ENCODE peak calls at places on chromosomes 5 and 9, in six cellular contexts. One of them, this sample, is unnamed.

GRCh38 chr9:126894052-126894603 is 20.5 kb upstream of the RALGPS1 start:
- DNase-seq in esophagus muscularis mucosa: no peak
- DNase-seq in H1: no peak
- DNase-seq in stomach: no peak
- DNase-seq in K562: no peak
- DNase-seq in transverse colon: no peak
- DNase-seq in this sample: no peak

GRCh38 chr9:16426716-16427115 is 443.8 kb downstream of the BNC2 start:
- DNase-seq in K562: no peak
- DNase-seq in H1: no peak
- DNase-seq in esophagus muscularis mucosa: no peak
- DNase-seq in transverse colon: no peak
- DNase-seq in stomach: no peak
- DNase-seq in this sample: no peak

GRCh38 chr9:104412238-104412637 is 91.8 kb upstream of the OR13F1 start:
- DNase-seq in H1: no peak
- DNase-seq in stomach: no peak
- DNase-seq in K562: no peak
- DNase-seq in transverse colon: no peak
- DNase-seq in esophagus muscularis mucosa: no peak
- DNase-seq in this sample: no peak

GRCh38 chr5:37774912-37775483 is 64.8 kb downstream of the GDNF start:
- DNase-seq in stomach: no peak
- DNase-seq in transverse colon: no peak
- DNase-seq in K562: peak; percentile 33
- DNase-seq in H1: no peak
- DNase-seq in esophagus muscularis mucosa: no peak
- DNase-seq in this sample: no peak

GRCh38 chr9:98370300-98370975 is 115.0 kb upstream of the TBC1D2 start:
- DNase-seq in stomach: no peak
- DNase-seq in transverse colon: no peak
- DNase-seq in esophagus muscularis mucosa: peak; percentile 42
- DNase-seq in H1: no peak
- DNase-seq in K562: no peak
- DNase-seq in this sample: no peak

GRCh38 chr9:71692337-71692736 is 76.0 kb downstream of the CEMIP2 start:
- DNase-seq in transverse colon: no peak
- DNase-seq in esophagus muscularis mucosa: no peak
- DNase-seq in stomach: no peak
- DNase-seq in H1: no peak
- DNase-seq in K562: no peak
- DNase-seq in this sample: no peak

GRCh38 chr5:10856071-10856470 is 95.0 kb upstream of the DAP start:
- DNase-seq in esophagus muscularis mucosa: peak; percentile 80
- DNase-seq in K562: no peak
- DNase-seq in transverse colon: no peak
- DNase-seq in stomach: no peak
- DNase-seq in H1: no peak
- DNase-seq in this sample: no peak

GRCh38 chr5:177593511-177593910 is 1.5 kb downstream of the TMED9 start:
- DNase-seq in H1: no peak
- DNase-seq in K562: no peak
- DNase-seq in transverse colon: no peak
- DNase-seq in esophagus muscularis mucosa: no peak
- DNase-seq in stomach: no peak
- DNase-seq in this sample: peak; percentile 5

GRCh38 chr9:119349548-119349947 is 19.7 kb downstream of the BRINP1 start:
- DNase-seq in H1: no peak
- DNase-seq in stomach: no peak
- DNase-seq in esophagus muscularis mucosa: no peak
- DNase-seq in K562: no peak
- DNase-seq in transverse colon: no peak
- DNase-seq in this sample: no peak

GRCh38 chr5:14481299-14481799 is 100.2 kb upstream of the OTULINL start:
- DNase-seq in transverse colon: no peak
- DNase-seq in stomach: no peak
- DNase-seq in K562: no peak
- DNase-seq in H1: no peak
- DNase-seq in esophagus muscularis mucosa: no peak
- DNase-seq in this sample: no peak

GRCh38 chr5:103469288-103470065 is 93.1 kb downstream of the NUDT12 start:
- DNase-seq in stomach: no peak
- DNase-seq in transverse colon: peak; percentile 9
- DNase-seq in H1: no peak
- DNase-seq in K562: no peak
- DNase-seq in esophagus muscularis mucosa: no peak
- DNase-seq in this sample: no peak

GRCh38 chr5:68884893-68885292 is 208.9 kb upstream of the SLC30A5 start:
- DNase-seq in transverse colon: no peak
- DNase-seq in H1: no peak
- DNase-seq in K562: no peak
- DNase-seq in esophagus muscularis mucosa: no peak
- DNase-seq in stomach: no peak
- DNase-seq in this sample: no peak

GRCh38 chr5:115776989-115777388 is 39.5 kb downstream of the CDO1 start:
- DNase-seq in H1: no peak
- DNase-seq in stomach: no peak
- DNase-seq in esophagus muscularis mucosa: no peak
- DNase-seq in K562: no peak
- DNase-seq in transverse colon: no peak
- DNase-seq in this sample: no peak

GRCh38 chr5:138569759-138570158 is 5.4 kb downstream of the HSPA9 start:
- DNase-seq in K562: no peak
- DNase-seq in esophagus muscularis mucosa: no peak
- DNase-seq in transverse colon: no peak
- DNase-seq in stomach: no peak
- DNase-seq in H1: no peak
- DNase-seq in this sample: no peak

GRCh38 chr5:72246954-72247442 is 73.0 kb downstream of the MRPS27 start:
- DNase-seq in esophagus muscularis mucosa: no peak
- DNase-seq in transverse colon: no peak
- DNase-seq in stomach: no peak
- DNase-seq in H1: no peak
- DNase-seq in K562: no peak
- DNase-seq in this sample: no peak

GRCh38 chr5:180590543-180591248 is 603 bp downstream of the SCGB3A1 start:
- DNase-seq in stomach: no peak
- DNase-seq in esophagus muscularis mucosa: no peak
- DNase-seq in K562: no peak
- DNase-seq in transverse colon: no peak
- DNase-seq in H1: no peak
- DNase-seq in this sample: peak; percentile 44

GRCh38 chr5:66072031-66072430 is 72.1 kb upstream of the SREK1 start:
- DNase-seq in esophagus muscularis mucosa: no peak
- DNase-seq in stomach: no peak
- DNase-seq in transverse colon: no peak
- DNase-seq in H1: no peak
- DNase-seq in K562: no peak
- DNase-seq in this sample: no peak

GRCh38 chr9:108612510-108612909 is 243.3 kb downstream of the ACTL7B start:
- DNase-seq in stomach: no peak
- DNase-seq in H1: no peak
- DNase-seq in transverse colon: no peak
- DNase-seq in esophagus muscularis mucosa: no peak
- DNase-seq in K562: no peak
- DNase-seq in this sample: no peak

GRCh38 chr9:70574222-70574837 is 159.9 kb upstream of the KLF9 start:
- DNase-seq in stomach: no peak
- DNase-seq in esophagus muscularis mucosa: peak; percentile 93
- DNase-seq in K562: no peak
- DNase-seq in H1: no peak
- DNase-seq in transverse colon: no peak
- DNase-seq in this sample: peak; percentile 70

GRCh38 chr9:36276254-36276653 is 18.0 kb upstream of the GNE start:
- DNase-seq in stomach: no peak
- DNase-seq in H1: no peak
- DNase-seq in K562: no peak
- DNase-seq in esophagus muscularis mucosa: no peak
- DNase-seq in transverse colon: no peak
- DNase-seq in this sample: no peak
- H3K27ac ChIP-seq in stomach: no peak overlapping the region
- H3K27ac ChIP-seq in H1: no peak overlapping the region
- H3K27ac ChIP-seq in K562: no peak overlapping the region
- H3K27ac ChIP-seq in esophagus muscularis mucosa: no peak overlapping the region
- H3K27ac ChIP-seq in transverse colon: peak overlapping the region; percentile 77
- H3K27ac ChIP-seq in this sample: no peak overlapping the region

GRCh38 chr9:121277518-121278275 is 9.7 kb downstream of the GSN start:
- DNase-seq in K562: no peak
- DNase-seq in stomach: no peak
- DNase-seq in H1: no peak
- DNase-seq in esophagus muscularis mucosa: no peak
- DNase-seq in transverse colon: no peak
- DNase-seq in this sample: no peak
- H3K4me1 ChIP-seq in K562: peaks cover 32% of the 10 kb centered on the region
- H3K4me1 ChIP-seq in stomach: peaks cover 100% of the 10 kb centered on the region
- H3K4me1 ChIP-seq in H1: peaks cover 5% of the 10 kb centered on the region
- H3K4me1 ChIP-seq in esophagus muscularis mucosa: peaks cover 87% of the 10 kb centered on the region
- H3K4me1 ChIP-seq in transverse colon: peaks cover 77% of the 10 kb centered on the region
- H3K4me1 ChIP-seq in this sample: peaks cover 100% of the 10 kb centered on the region

GRCh38 chr9:137649553-137649952 is 30.7 kb downstream of the EHMT1 start:
- DNase-seq in H1: no peak
- DNase-seq in transverse colon: no peak
- DNase-seq in esophagus muscularis mucosa: no peak
- DNase-seq in K562: no peak
- DNase-seq in stomach: no peak
- DNase-seq in this sample: no peak
- TF ChIP-seq POLR2AphosphoS5 in H1: no peak
- TF ChIP-seq POLR2AphosphoS5 in transverse colon: no peak
- TF ChIP-seq POLR2AphosphoS5 in esophagus muscularis mucosa: no peak
- TF ChIP-seq POLR2AphosphoS5 in K562: no peak
- TF ChIP-seq POLR2AphosphoS5 in stomach: no peak
- TF ChIP-seq POLR2AphosphoS5 in this sample: no peak

DNA sequence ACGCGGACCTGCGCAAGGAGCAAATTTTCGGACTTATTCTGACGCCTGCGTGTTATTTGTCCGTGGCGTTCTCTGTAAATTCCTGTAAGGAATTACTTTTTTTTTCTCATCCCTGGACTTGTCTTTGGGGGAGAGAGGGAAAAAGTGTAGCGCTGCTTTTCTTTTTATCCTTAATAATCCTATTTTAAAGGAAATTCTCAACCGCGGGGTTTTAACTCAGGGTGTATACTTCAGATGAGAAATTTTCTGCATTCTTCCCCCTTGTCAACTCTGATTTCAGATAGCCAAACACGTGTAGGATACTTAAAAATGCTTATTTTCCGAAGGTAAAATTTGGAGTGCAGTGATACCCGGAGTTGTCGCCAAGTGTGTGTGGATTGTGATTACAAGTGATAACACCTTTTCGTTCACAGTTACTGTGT is 853 bp downstream of the DCP2 start:
- DNase-seq in transverse colon: no peak
- DNase-seq in H1: no peak
- DNase-seq in esophagus muscularis mucosa: no peak
- DNase-seq in stomach: no peak
- DNase-seq in K562: peak; percentile 24
- DNase-seq in this sample: no peak
- H3K27ac ChIP-seq in transverse colon: peak overlapping the region; percentile 92
- H3K27ac ChIP-seq in H1: peak overlapping the region; percentile 86
- H3K27ac ChIP-seq in esophagus muscularis mucosa: peak overlapping the region; percentile 93
- H3K27ac ChIP-seq in stomach: peak overlapping the region; percentile 81
- H3K27ac ChIP-seq in K562: peak overlapping the region; percentile 86
- H3K27ac ChIP-seq in this sample: peak overlapping the region; percentile 91

GRCh38 chr9:33300546-33300945 is 10.2 kb downstream of the NFX1 start:
- DNase-seq in H1: no peak
- DNase-seq in esophagus muscularis mucosa: no peak
- DNase-seq in transverse colon: no peak
- DNase-seq in stomach: no peak
- DNase-seq in K562: no peak
- DNase-seq in this sample: no peak
- H3K4me1 ChIP-seq in H1: no peaks in the 10 kb centered on the region
- H3K4me1 ChIP-seq in esophagus muscularis mucosa: peaks cover 43% of the 10 kb centered on the region
- H3K4me1 ChIP-seq in transverse colon: peaks cover 33% of the 10 kb centered on the region
- H3K4me1 ChIP-seq in stomach: peaks cover 57% of the 10 kb centered on the region
- H3K4me1 ChIP-seq in K562: peaks cover 5% of the 10 kb centered on the region
- H3K4me1 ChIP-seq in this sample: peaks cover 36% of the 10 kb centered on the region

GRCh38 chr9:14245901-14246525 is 67.9 kb downstream of the NFIB start:
- DNase-seq in K562: no peak
- DNase-seq in H1: no peak
- DNase-seq in transverse colon: no peak
- DNase-seq in esophagus muscularis mucosa: no peak
- DNase-seq in stomach: no peak
- DNase-seq in this sample: no peak
- TF ChIP-seq POLR2AphosphoS5 in K562: no peak
- TF ChIP-seq POLR2AphosphoS5 in H1: no peak
- TF ChIP-seq POLR2AphosphoS5 in transverse colon: no peak
- TF ChIP-seq POLR2AphosphoS5 in esophagus muscularis mucosa: no peak
- TF ChIP-seq POLR2AphosphoS5 in stomach: no peak
- TF ChIP-seq POLR2AphosphoS5 in this sample: no peak

GRCh38 chr5:16737173-16737572 is 120.4 kb upstream of the RETREG1 start:
- DNase-seq in stomach: no peak
- DNase-seq in esophagus muscularis mucosa: no peak
- DNase-seq in transverse colon: no peak
- DNase-seq in H1: no peak
- DNase-seq in K562: no peak
- DNase-seq in this sample: no peak

GRCh38 chr5:16735092-16735970 is 118.5 kb upstream of the RETREG1 start:
- DNase-seq in esophagus muscularis mucosa: no peak
- DNase-seq in K562: no peak
- DNase-seq in stomach: no peak
- DNase-seq in H1: no peak
- DNase-seq in transverse colon: no peak
- DNase-seq in this sample: no peak

GRCh38 chr5:16733597-16733996 is 116.8 kb upstream of the RETREG1 start:
- DNase-seq in K562: no peak
- DNase-seq in esophagus muscularis mucosa: no peak
- DNase-seq in transverse colon: no peak
- DNase-seq in H1: no peak
- DNase-seq in stomach: no peak
- DNase-seq in this sample: no peak

GRCh38 chr5:16737620-16738364 is 121.0 kb upstream of the RETREG1 start:
- DNase-seq in K562: no peak
- DNase-seq in stomach: no peak
- DNase-seq in transverse colon: peak; percentile 52
- DNase-seq in H1: peak; percentile 64
- DNase-seq in esophagus muscularis mucosa: no peak
- DNase-seq in this sample: no peak

DNA sequence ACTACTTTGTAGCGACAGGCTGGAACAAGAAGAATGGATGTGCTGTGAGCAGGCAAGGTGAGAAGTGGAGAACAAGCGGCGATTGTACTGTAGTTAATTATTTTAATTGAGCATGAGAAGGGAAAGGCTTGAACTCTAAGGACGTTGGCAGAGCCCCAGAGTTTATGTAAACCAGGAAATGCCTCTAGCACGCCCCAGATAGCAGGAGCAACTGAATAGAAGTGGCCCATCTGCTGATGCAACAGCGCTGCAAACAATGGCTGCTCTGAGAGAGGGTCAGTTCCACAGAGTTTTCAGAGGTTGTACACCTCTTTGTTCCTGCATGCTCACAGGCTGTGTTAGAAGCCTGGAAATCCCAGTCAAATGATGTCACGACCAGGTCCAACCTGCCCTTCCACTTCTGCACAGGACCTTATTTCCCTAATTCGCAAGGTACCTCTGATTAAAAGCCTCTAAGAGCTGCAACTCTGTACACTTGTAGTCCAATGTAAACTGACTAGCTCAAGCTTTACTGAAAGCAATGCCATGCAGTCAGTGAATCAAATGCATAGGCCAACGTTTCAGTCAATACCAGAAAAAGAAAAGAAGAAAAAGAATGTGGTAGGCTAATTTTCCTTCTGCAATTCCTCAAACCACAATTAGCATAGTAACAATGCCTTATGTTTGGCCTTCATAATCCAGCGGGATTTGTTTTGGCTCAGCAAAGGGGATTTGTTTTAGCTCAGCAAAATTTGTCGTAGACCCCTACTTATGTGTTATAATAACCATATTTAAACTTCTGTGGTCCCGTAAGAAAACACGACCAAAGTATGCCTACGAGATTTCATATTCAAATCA is 119.6 kb upstream of the RETREG1 start:
- DNase-seq in H1: no peak
- DNase-seq in esophagus muscularis mucosa: no peak
- DNase-seq in transverse colon: peak; percentile 68
- DNase-seq in stomach: peak; percentile 83
- DNase-seq in K562: no peak
- DNase-seq in this sample: no peak
- H3K27ac ChIP-seq in H1: peak overlapping the region; percentile 90
- H3K27ac ChIP-seq in esophagus muscularis mucosa: no peak overlapping the region
- H3K27ac ChIP-seq in transverse colon: peak overlapping the region; percentile 80
- H3K27ac ChIP-seq in stomach: peak overlapping the region; percentile 85
- H3K27ac ChIP-seq in K562: no peak overlapping the region
- H3K27ac ChIP-seq in this sample: no peak overlapping the region